ENCODE peak calls at places on chromosomes 4 and X, in four cellular contexts. I, K, C and F are unnamed samples.

GRCh38 chr4:152390216-152390615 is 145.7 kb downstream of the FBXW7 start:
- DNase-seq in C (no peak), I (no peak), K (no peak), F (no peak)

GRCh38 chr4:78057600-78058560 is 757 bp downstream of the FRAS1 start:
- DNase-seq in C (peak; percentile 49), K (peak; percentile 37), I (peak; percentile 54), F (peak; percentile 66)

GRCh38 chr4:182225257-182225852 is 17.8 kb upstream of the TENM3 start:
- DNase-seq in K (no peak), I (no peak), C (no peak), F (no peak)

GRCh38 chr4:184732126-184732525 is 1.8 kb downstream of the CENPU start:
- DNase-seq in K (no peak), I (no peak), C (no peak), F (no peak)

GRCh38 chr4:159855731-159856130 is 752.9 kb downstream of the RAPGEF2 start:
- DNase-seq in K (no peak), I (no peak), C (no peak), F (no peak)

GRCh38 chr4:87975466-87975865 is at the start of gene SPP1:
- DNase-seq in I (no peak), C (peak; percentile 16), K (no peak), F (no peak)

GRCh38 chrX:132532955-132533354 is 44.1 kb upstream of the MBNL3 start:
- DNase-seq in I (no peak), K (no peak), C (no peak), F (no peak)

GRCh38 chrX:53288173-53288572 is 6.8 kb upstream of the IQSEC2 start:
- DNase-seq in I (no peak), K (peak; percentile 75), C (no peak), F (no peak)

GRCh38 chr4:136687118-136687517 is 845.2 kb downstream of the PCDH18 start:
- DNase-seq in C (no peak), I (no peak), K (no peak), F (no peak)

GRCh38 chr4:5791654-5792053 is 80.7 kb downstream of the EVC start:
- DNase-seq in C (no peak), I (no peak), K (no peak), F (no peak)

GRCh38 chr4:180615746-180616145 is 1627.5 kb upstream of the TENM3 start:
- DNase-seq in K (no peak), I (no peak), C (no peak), F (no peak)

GRCh38 chr4:7854697-7855370 is 84.8 kb downstream of the AFAP1 start:
- DNase-seq in I (no peak), C (no peak), K (no peak), F (no peak)

GRCh38 chr4:121428721-121429120 is 47.9 kb upstream of the QRFPR start:
- DNase-seq in K (no peak), I (no peak), C (no peak), F (no peak)

GRCh38 chr4:52995341-52996030 is 133.4 kb downstream of the RASL11B start:
- DNase-seq in C (no peak), I (no peak), K (no peak), F (no peak)

GRCh38 chr4:108890491-108890890 is 127.6 kb upstream of the ETNPPL start:
- DNase-seq in C (no peak), I (no peak), K (no peak), F (no peak)

GRCh38 chr4:108889696-108890475 is 127.0 kb upstream of the ETNPPL start:
- DNase-seq in I (no peak), K (no peak), C (no peak), F (no peak)

GRCh38 chr4:108884596-108884995 is 121.7 kb upstream of the ETNPPL start:
- DNase-seq in C (no peak), I (no peak), K (no peak), F (no peak)

GRCh38 chr4:108885211-108885610 is 122.4 kb upstream of the ETNPPL start:
- DNase-seq in K (no peak), I (no peak), C (no peak), F (no peak)

DNA sequence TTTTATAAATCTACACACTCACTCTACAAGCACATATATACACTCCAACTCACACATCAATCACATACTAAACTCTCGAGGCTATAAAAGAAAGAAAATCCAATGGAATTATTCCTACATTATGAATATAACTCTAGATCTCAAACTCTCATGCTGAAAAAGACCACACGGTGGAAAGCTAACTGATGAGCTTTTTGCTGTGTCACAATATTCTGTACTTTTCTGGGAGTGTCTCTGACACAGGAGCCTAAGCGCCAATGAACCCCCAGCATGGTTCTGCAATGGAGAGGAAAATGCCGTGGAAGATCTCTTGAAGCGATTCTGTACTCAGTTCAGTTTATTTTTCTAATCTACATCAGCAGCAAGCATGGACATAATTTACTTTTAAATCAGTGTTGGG is 124.2 kb upstream of the ETNPPL start:
- DNase-seq in C (no peak), K (no peak), I (no peak), F (no peak)
- TF ChIP-seq CTCF in C (no peak), K (no peak), I (no peak), F (no peak)

GRCh38 chr4:140150636-140150885 is 3.4 kb downstream of the MAML3 start:
- DNase-seq in C (no peak), I (peak; percentile 91), K (no peak), F (peak; percentile 84)
- TF ChIP-seq CTCF in C (no peak), I (no peak), K (peak; percentile 1), F (no peak)

GRCh38 chrX:78124304-78124703 is 15.1 kb downstream of the TAF9B start:
- DNase-seq in K (no peak), C (no peak), I (no peak), F (no peak)
- TF ChIP-seq CTCF in K (no peak), C (no peak), I (no peak), F (no peak)

GRCh38 chrX:46653482-46653881 is 79.9 kb downstream of the CHST7 start:
- DNase-seq in I (no peak), K (no peak), C (no peak), F (no peak)
- TF ChIP-seq CTCF in I (no peak), K (no peak), C (peak; percentile 14), F (no peak)

GRCh38 chrX:19381326-19381725 is 37.6 kb downstream of the PDHA1 start:
- DNase-seq in C (no peak), I (no peak), K (no peak), F (no peak)

GRCh38 chrX:19377799-19378198 is 34.1 kb downstream of the PDHA1 start:
- DNase-seq in C (no peak), I (no peak), K (no peak), F (no peak)

GRCh38 chrX:19388064-19388679 is 44.4 kb downstream of the PDHA1 start:
- DNase-seq in I (no peak), K (no peak), C (no peak), F (no peak)

GRCh38 chrX:19386679-19387078 is 43.0 kb downstream of the PDHA1 start:
- DNase-seq in I (no peak), C (no peak), K (no peak), F (no peak)

GRCh38 chrX:19382500-19383145 is 38.9 kb downstream of the PDHA1 start:
- DNase-seq in I (no peak), C (peak; percentile 64), K (peak; percentile 48), F (peak; percentile 55)
- TF ChIP-seq CTCF in I (no peak), C (peak; percentile 44), K (peak; percentile 26), F (peak; percentile 22)